ENCODE peak calls at places on chromosomes 16 and 17, in five cellular contexts. B is GM03348; E is mammary epithelial cell; G is hypothalamus; V is activated T-helper 1 cell treated with anti-CD3 and anti-CD28 coated beads, Interleukin-2, amount 50 U/mL, for 16 hours. Y is an unnamed sample.

GRCh38 chr17:74011963-74012362 is 191.5 kb upstream of the RPL38 start:
- DNase-seq in G (no peak), V (no peak), E (no peak), B (no peak), Y (no peak)

GRCh38 chr17:55172612-55173011 is 92.1 kb upstream of the HLF start:
- DNase-seq in G (no peak), E (peak), B (no peak), V (no peak), Y (no peak)

GRCh38 chr16:30896890-30897730 is 696 bp downstream of the CTF1 start:
- DNase-seq in V (peak), G (peak), B (peak), E (peak), Y (peak)

GRCh38 chr16:48511716-48512115 is 98.3 kb downstream of the N4BP1 start:
- DNase-seq in E (peak), G (no peak), B (no peak), V (no peak), Y (no peak)

GRCh38 chr17:67434061-67434525 is 57.0 kb downstream of the PITPNC1 start:
- DNase-seq in G (no peak), E (no peak), B (no peak), V (peak), Y (no peak)

GRCh38 chr17:51052235-51052634 is 68.4 kb downstream of the SPAG9 start:
- DNase-seq in E (no peak), G (no peak), B (no peak), V (no peak), Y (no peak)

GRCh38 chr16:974606-975312 is 4.0 kb upstream of the LMF1 start:
- DNase-seq in V (no peak), G (peak), E (no peak), B (no peak), Y (no peak)

GRCh38 chr16:79299154-79299799 is 301.3 kb downstream of the MAF start:
- DNase-seq in E (no peak), V (no peak), G (no peak), B (no peak), Y (peak)

GRCh38 chr16:57100445-57100844 is 8.1 kb downstream of the CPNE2 start:
- DNase-seq in V (no peak), B (no peak), E (no peak), G (no peak), Y (no peak)

GRCh38 chr17:75720656-75721462 is at the start of gene ITGB4:
- DNase-seq in G (peak), V (peak), E (peak), B (peak), Y (peak)

GRCh38 chr16:17313085-17313611 is 157.6 kb downstream of the XYLT1 start:
- DNase-seq in B (peak), G (peak), E (peak), V (no peak), Y (no peak)

GRCh38 chr16:17320009-17320408 is 150.8 kb downstream of the XYLT1 start:
- DNase-seq in V (no peak), G (no peak), E (no peak), B (no peak), Y (no peak)

Y was measured in neural progenitor cell.